ENCODE peak calls at places on chromosomes 7 and 10, in five cellular contexts. One of them, this sample, is unnamed.

GRCh38 chr10:90642136-90642535 is 215.7 kb downstream of the HTR7 start:
- DNase-seq in K562: no peak
- DNase-seq in ovary: no peak
- DNase-seq in transverse colon: no peak
- DNase-seq in HepG2: no peak
- DNase-seq in this sample: no peak

GRCh38 chr10:99852481-99853213 is 70.2 kb downstream of the ABCC2 start:
- DNase-seq in transverse colon: no peak
- DNase-seq in K562: no peak
- DNase-seq in HepG2: no peak
- DNase-seq in ovary: no peak
- DNase-seq in this sample: no peak

GRCh38 chr10:46031648-46032532 is 1.5 kb upstream of the NCOA4 start:
- DNase-seq in ovary: no peak
- DNase-seq in HepG2: peak; percentile 95
- DNase-seq in transverse colon: no peak
- DNase-seq in K562: peak; percentile 49
- DNase-seq in this sample: no peak

GRCh38 chr10:73364964-73365363 is 6.3 kb upstream of the CFAP70 start:
- DNase-seq in transverse colon: no peak
- DNase-seq in ovary: no peak
- DNase-seq in HepG2: no peak
- DNase-seq in K562: no peak
- DNase-seq in this sample: no peak

GRCh38 chr10:112713411-112713810 is 236.6 kb upstream of the TCF7L2 start:
- DNase-seq in K562: no peak
- DNase-seq in ovary: no peak
- DNase-seq in HepG2: no peak
- DNase-seq in transverse colon: no peak
- DNase-seq in this sample: no peak

GRCh38 chr7:77349141-77349540 is 67.0 kb downstream of the GSAP start:
- DNase-seq in K562: no peak
- DNase-seq in transverse colon: no peak
- DNase-seq in HepG2: no peak
- DNase-seq in ovary: no peak
- DNase-seq in this sample: no peak

GRCh38 chr10:124696446-124697392 is 47.5 kb downstream of the FAM53B start:
- DNase-seq in ovary: no peak
- DNase-seq in HepG2: no peak
- DNase-seq in transverse colon: no peak
- DNase-seq in K562: no peak
- DNase-seq in this sample: no peak

GRCh38 chr7:123770378-123770777 is 21.6 kb upstream of the WASL start:
- DNase-seq in HepG2: peak; percentile 25
- DNase-seq in ovary: no peak
- DNase-seq in transverse colon: no peak
- DNase-seq in K562: no peak
- DNase-seq in this sample: no peak

GRCh38 chr7:159209429-159209828 is 64.8 kb upstream of the VIPR2 start:
- DNase-seq in K562: no peak
- DNase-seq in ovary: no peak
- DNase-seq in transverse colon: no peak
- DNase-seq in HepG2: no peak
- DNase-seq in this sample: no peak

GRCh38 chr7:15309891-15310290 is 251.9 kb downstream of the AGMO start:
- DNase-seq in transverse colon: no peak
- DNase-seq in ovary: no peak
- DNase-seq in K562: no peak
- DNase-seq in HepG2: no peak
- DNase-seq in this sample: no peak

DNA sequence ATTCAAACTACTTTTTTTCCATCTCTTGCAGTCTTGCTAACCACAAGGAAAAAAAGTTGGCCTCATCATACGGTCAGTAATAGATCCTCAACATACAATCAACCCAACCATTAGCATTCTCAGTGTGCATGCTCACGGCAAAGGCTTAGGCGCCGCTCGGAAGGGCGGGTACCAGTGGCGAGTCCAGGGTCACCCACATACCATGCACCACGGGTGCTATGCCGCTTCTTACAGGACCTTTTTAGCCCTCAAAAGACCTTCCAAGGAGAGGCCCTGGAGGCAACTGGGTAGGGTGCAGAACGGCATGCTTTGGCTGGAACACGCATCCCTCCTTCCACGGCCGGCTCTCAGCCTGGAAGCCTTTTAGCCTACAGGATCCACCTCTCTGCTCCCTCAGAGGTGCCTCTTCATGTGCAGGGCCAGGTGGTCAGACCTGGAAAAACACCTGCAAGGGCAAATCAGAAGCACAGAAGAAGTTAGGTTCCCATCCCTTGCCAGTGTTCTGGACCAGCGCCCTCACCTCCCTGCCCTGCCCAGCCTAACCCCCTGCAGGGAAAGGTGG is 5.8 kb downstream of the KLF6 start:
- DNase-seq in transverse colon: peak; percentile 26
- DNase-seq in K562: no peak
- DNase-seq in HepG2: no peak
- DNase-seq in ovary: peak; percentile 4
- DNase-seq in this sample: no peak
- H3K27ac ChIP-seq in transverse colon: peak overlapping the region; percentile 100
- H3K27ac ChIP-seq in K562: no peak overlapping the region
- H3K27ac ChIP-seq in HepG2: no peak overlapping the region
- H3K27ac ChIP-seq in ovary: no peak overlapping the region
- H3K27ac ChIP-seq in this sample: peak overlapping the region; percentile 100

GRCh38 chr7:29277436-29278215 is 83.1 kb downstream of the CHN2 start:
- DNase-seq in K562: no peak
- DNase-seq in ovary: no peak
- DNase-seq in transverse colon: no peak
- DNase-seq in HepG2: peak; percentile 24
- DNase-seq in this sample: no peak
- TF ChIP-seq CTCF in K562: no peak
- TF ChIP-seq CTCF in ovary: no peak
- TF ChIP-seq CTCF in transverse colon: no peak
- TF ChIP-seq CTCF in HepG2: no peak
- TF ChIP-seq CTCF in this sample: no peak

DNA sequence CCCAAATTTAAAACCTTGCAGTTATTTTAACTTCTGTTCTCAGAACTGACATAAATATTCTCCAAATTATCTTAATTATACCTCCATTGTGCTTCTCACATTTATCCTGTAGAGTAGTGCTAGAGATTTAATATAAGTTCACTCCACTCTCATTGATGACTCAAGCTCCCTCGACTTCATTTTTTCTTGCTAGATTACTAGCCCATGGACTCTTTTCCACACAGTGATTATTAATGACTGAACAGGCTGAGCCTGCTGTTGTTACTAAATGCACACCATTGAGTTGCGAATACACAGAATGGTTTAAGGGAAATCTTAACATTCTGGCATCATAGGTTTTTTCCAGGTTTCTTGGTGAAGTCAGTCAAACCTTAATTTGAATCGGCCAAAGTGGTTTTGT is 179.5 kb upstream of the AKR1E2 start:
- DNase-seq in ovary: no peak
- DNase-seq in HepG2: no peak
- DNase-seq in transverse colon: no peak
- DNase-seq in K562: no peak
- DNase-seq in this sample: no peak
- TF ChIP-seq EP300 in ovary: no peak
- TF ChIP-seq EP300 in HepG2: no peak
- TF ChIP-seq EP300 in transverse colon: no peak
- TF ChIP-seq EP300 in K562: no peak
- TF ChIP-seq EP300 in this sample: no peak

GRCh38 chr7:50652400-50653115 is 87.4 kb upstream of the DDC start:
- DNase-seq in transverse colon: no peak
- DNase-seq in K562: no peak
- DNase-seq in HepG2: no peak
- DNase-seq in ovary: no peak
- DNase-seq in this sample: peak; percentile 15
- H3K27ac ChIP-seq in transverse colon: peak overlapping the region; percentile 78
- H3K27ac ChIP-seq in K562: no peak overlapping the region
- H3K27ac ChIP-seq in HepG2: no peak overlapping the region
- H3K27ac ChIP-seq in ovary: no peak overlapping the region
- H3K27ac ChIP-seq in this sample: peak overlapping the region; percentile 85

GRCh38 chr7:142153400-142153799 is 41.9 kb downstream of the MGAM2 start:
- DNase-seq in ovary: no peak
- DNase-seq in K562: no peak
- DNase-seq in transverse colon: peak; percentile 25
- DNase-seq in HepG2: peak; percentile 21
- DNase-seq in this sample: peak; percentile 38
- TF ChIP-seq CTCF in ovary: no peak
- TF ChIP-seq CTCF in K562: peak; percentile 38
- TF ChIP-seq CTCF in transverse colon: no peak
- TF ChIP-seq CTCF in HepG2: peak; percentile 47
- TF ChIP-seq CTCF in this sample: peak; percentile 15

GRCh38 chr10:131580076-131580652 is 268.6 kb upstream of the TCERG1L start:
- DNase-seq in transverse colon: no peak
- DNase-seq in K562: no peak
- DNase-seq in ovary: no peak
- DNase-seq in HepG2: no peak
- DNase-seq in this sample: peak; percentile 20

GRCh38 chr10:131580674-131581073 is 269.2 kb upstream of the TCERG1L start:
- DNase-seq in transverse colon: no peak
- DNase-seq in HepG2: no peak
- DNase-seq in ovary: no peak
- DNase-seq in K562: no peak
- DNase-seq in this sample: peak; percentile 17

GRCh38 chr10:131577786-131578471 is 266.4 kb upstream of the TCERG1L start:
- DNase-seq in ovary: no peak
- DNase-seq in HepG2: no peak
- DNase-seq in K562: no peak
- DNase-seq in transverse colon: no peak
- DNase-seq in this sample: peak; percentile 21

GRCh38 chr10:131578472-131578970 is 267.0 kb upstream of the TCERG1L start:
- DNase-seq in transverse colon: no peak
- DNase-seq in K562: no peak
- DNase-seq in ovary: no peak
- DNase-seq in HepG2: no peak
- DNase-seq in this sample: peak; percentile 16

GRCh38 chr10:131579251-131580071 is 267.9 kb upstream of the TCERG1L start:
- DNase-seq in K562: no peak
- DNase-seq in transverse colon: no peak
- DNase-seq in HepG2: no peak
- DNase-seq in ovary: no peak
- DNase-seq in this sample: peak; percentile 18
- TF ChIP-seq EP300 in K562: no peak
- TF ChIP-seq EP300 in transverse colon: no peak
- TF ChIP-seq EP300 in HepG2: no peak
- TF ChIP-seq EP300 in ovary: no peak
- TF ChIP-seq EP300 in this sample: no peak

DNA sequence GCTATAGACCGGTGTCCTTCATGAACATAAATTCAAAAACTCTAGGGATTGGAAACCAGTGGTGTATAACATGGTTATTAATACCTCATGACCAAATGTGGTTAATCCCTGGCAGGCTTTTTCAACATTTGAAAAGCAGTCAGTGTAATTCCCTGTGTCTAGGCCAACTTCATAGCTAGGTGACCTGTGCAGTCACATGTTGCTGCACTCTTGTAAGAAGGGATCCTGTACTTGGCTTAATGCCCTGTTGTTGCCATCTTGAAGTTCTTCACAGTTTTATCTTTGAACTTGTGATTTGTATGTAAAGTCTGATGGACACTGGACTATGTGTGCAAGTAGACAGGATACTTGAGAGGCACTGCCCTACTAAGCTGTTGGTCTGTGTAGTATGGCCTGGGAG is 39.7 kb downstream of the ZNF33A start:
- DNase-seq in HepG2: no peak
- DNase-seq in transverse colon: no peak
- DNase-seq in ovary: no peak
- DNase-seq in K562: no peak
- DNase-seq in this sample: no peak
- H3K27ac ChIP-seq in HepG2: no peak overlapping the region
- H3K27ac ChIP-seq in transverse colon: no peak overlapping the region
- H3K27ac ChIP-seq in ovary: no peak overlapping the region
- H3K27ac ChIP-seq in K562: no peak overlapping the region
- H3K27ac ChIP-seq in this sample: no peak overlapping the region

DNA sequence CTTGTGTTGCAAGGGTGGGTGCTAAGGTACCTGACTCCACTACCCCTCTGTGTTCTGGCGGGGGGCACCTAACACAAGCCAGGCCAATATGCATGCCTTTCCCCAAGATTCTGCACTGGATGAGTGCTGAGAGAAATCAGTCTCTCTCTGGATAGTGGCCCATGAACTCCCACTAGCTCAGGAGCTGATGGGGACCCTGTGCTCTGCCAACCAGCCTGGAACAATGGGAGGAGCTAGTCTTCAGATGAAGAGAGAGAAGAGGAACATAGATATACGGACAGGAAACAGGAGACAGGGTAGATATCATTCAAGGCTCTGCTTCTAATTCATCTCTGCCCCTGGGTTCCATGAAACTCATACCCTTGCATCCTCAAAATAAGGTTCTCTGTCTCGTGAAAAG is 27.8 kb upstream of the PLXNA4 start:
- DNase-seq in transverse colon: no peak
- DNase-seq in ovary: no peak
- DNase-seq in K562: no peak
- DNase-seq in HepG2: no peak
- DNase-seq in this sample: no peak
- TF ChIP-seq CTCF in transverse colon: no peak
- TF ChIP-seq CTCF in ovary: no peak
- TF ChIP-seq CTCF in K562: no peak
- TF ChIP-seq CTCF in HepG2: no peak
- TF ChIP-seq CTCF in this sample: no peak

This sample was measured in stomach.